ENCODE peak calls at places on chromosomes 4 and X, in six cellular contexts. T, H, D, C, V and K are unnamed samples.

GRCh38 chrX:84893897-84894296 is 109.8 kb upstream of the APOOL start:
- DNase-seq in V (no peak), H (no peak), C (no peak), D (no peak), T (no peak), K (no peak)

GRCh38 chr4:72136429-72136828 is 104.6 kb downstream of the NPFFR2 start:
- DNase-seq in H (no peak), D (no peak), T (no peak), V (no peak), C (no peak), K (no peak)

GRCh38 chrX:129359269-129359668 is 164.0 kb downstream of the SMARCA1 start:
- DNase-seq in C (no peak), H (no peak), D (peak; percentile 63), V (no peak), T (peak; percentile 1), K (no peak)

GRCh38 chr4:36244257-36245084 is at the start of gene ARAP2:
- DNase-seq in H (peak; percentile 62), D (peak; percentile 74), C (peak; percentile 67), T (peak; percentile 11), V (no peak), K (peak; percentile 84)

GRCh38 chrX:55187281-55187680 is 32.9 kb upstream of the PAGE5 start:
- DNase-seq in D (no peak), H (no peak), C (no peak), T (no peak), V (no peak), K (no peak)

GRCh38 chrX:121128946-121129345 is 81.5 kb downstream of the GLUD2 start:
- DNase-seq in D (peak; percentile 79), T (no peak), H (no peak), V (no peak), C (no peak), K (no peak)

GRCh38 chr4:186192068-186192751 is 843 bp downstream of the CYP4V2 start:
- DNase-seq in D (no peak), H (no peak), T (peak; percentile 63), C (peak; percentile 81), V (peak; percentile 57), K (no peak)

GRCh38 chrX:129980540-129981206 is 1.8 kb upstream of the BCORL1 start:
- DNase-seq in T (peak; percentile 48), V (peak; percentile 68), H (no peak), D (peak; percentile 41), C (peak; percentile 86), K (peak; percentile 83)

GRCh38 chr4:107721436-107722090 is 1.5 kb upstream of the PAPSS1 start:
- DNase-seq in H (peak; percentile 45), V (no peak), T (no peak), C (no peak), D (peak; percentile 34), K (no peak)

GRCh38 chrX:71106427-71106826 is at the start of gene CXorf65:
- DNase-seq in C (no peak), D (no peak), H (no peak), T (no peak), V (no peak), K (no peak)

GRCh38 chr4:125639182-125639621 is 324.4 kb downstream of the FAT4 start:
- DNase-seq in H (no peak), D (peak; percentile 78), C (no peak), T (peak; percentile 70), V (no peak), K (no peak)

GRCh38 chr4:24433515-24434192 is 150.7 kb downstream of the DHX15 start:
- DNase-seq in D (peak; percentile 36), T (peak; percentile 16), C (no peak), V (no peak), H (no peak), K (no peak)

GRCh38 chr4:17814140-17814539 is 3.4 kb downstream of the NCAPG start:
- DNase-seq in V (no peak), C (no peak), T (peak; percentile 40), D (no peak), H (no peak), K (no peak)

GRCh38 chr4:173171098-173171497 is 2.5 kb downstream of the GALNT7 start:
- DNase-seq in C (no peak), D (peak; percentile 63), H (no peak), V (no peak), T (peak; percentile 59), K (no peak)

GRCh38 chrX:93319604-93320003 is 353.8 kb downstream of the NAP1L3 start:
- DNase-seq in C (no peak), H (no peak), V (no peak), T (no peak), D (no peak), K (no peak)

GRCh38 chrX:10090319-10090718 is 66.5 kb upstream of the CLCN4 start:
- DNase-seq in V (no peak), H (no peak), C (no peak), T (no peak), D (no peak), K (no peak)

GRCh38 chr4:28254003-28254402 is 1393.4 kb downstream of the STIM2 start:
- DNase-seq in C (no peak), H (no peak), V (no peak), T (no peak), D (no peak), K (no peak)

GRCh38 chr4:100929753-100930152 is 411.9 kb upstream of the EMCN start:
- DNase-seq in C (no peak), T (no peak), D (peak; percentile 40), V (no peak), H (no peak), K (no peak)

GRCh38 chrX:38365939-38366338 is 13.5 kb downstream of the OTC start:
- DNase-seq in D (no peak), C (no peak), V (no peak), T (no peak), H (no peak), K (no peak)

GRCh38 chrX:39953879-39954278 is 143.9 kb downstream of the BCOR start:
- DNase-seq in T (peak; percentile 54), C (peak; percentile 87), D (peak; percentile 90), V (peak; percentile 30), H (no peak), K (peak; percentile 71)

GRCh38 chr4:149409186-149410056 is 406.2 kb downstream of the IQCM start:
- DNase-seq in H (no peak), C (no peak), D (peak; percentile 70), T (peak; percentile 82), V (no peak), K (peak; percentile 77)

GRCh38 chr4:86965019-86965976 is 30.5 kb downstream of the AFF1 start:
- DNase-seq in V (no peak), T (no peak), C (no peak), H (no peak), D (no peak), K (no peak)

GRCh38 chr4:184330008-184330400 is 112.3 kb upstream of the ENPP6 start:
- DNase-seq in T (no peak), C (peak; percentile 81), H (no peak), V (no peak), D (no peak), K (peak; percentile 89)

GRCh38 chrX:150476183-150476699 is 92.2 kb upstream of the MTM1 start:
- DNase-seq in H (no peak), T (peak; percentile 51), V (no peak), D (no peak), C (no peak), K (no peak)

GRCh38 chrX:17621566-17622270 is 115.6 kb upstream of the SCML1 start:
- DNase-seq in C (no peak), V (no peak), H (no peak), T (no peak), D (peak; percentile 43), K (no peak)

GRCh38 chrX:39167791-39168190 is 366.5 kb downstream of the MID1IP1 start:
- DNase-seq in D (no peak), C (no peak), T (no peak), H (no peak), V (no peak), K (no peak)

GRCh38 chr4:71614626-71615025 is 169.3 kb downstream of the GC start:
- DNase-seq in V (no peak), D (no peak), C (no peak), H (no peak), T (no peak), K (no peak)

GRCh38 chr4:181528570-181529184 is 714.5 kb upstream of the TENM3 start:
- DNase-seq in T (peak; percentile 26), V (no peak), H (no peak), D (peak; percentile 92), C (no peak), K (no peak)

GRCh38 chrX:13064599-13065143 is 20.3 kb upstream of the FAM9C start:
- DNase-seq in D (peak; percentile 27), H (no peak), T (peak; percentile 74), C (peak; percentile 73), V (no peak), K (no peak)

GRCh38 chr4:94758141-94758699 is 465 bp downstream of the BMPR1B start:
- DNase-seq in V (peak; percentile 70), H (no peak), C (peak; percentile 68), D (peak; percentile 67), T (peak; percentile 58), K (peak; percentile 91)

GRCh38 chr4:121693450-121693849 is 3.3 kb downstream of the ANXA5 start:
- DNase-seq in V (no peak), D (no peak), C (no peak), H (no peak), T (no peak), K (no peak)

GRCh38 chr4:155569960-155570515 is 96.6 kb upstream of the GUCY1A1 start:
- DNase-seq in H (no peak), C (no peak), T (peak; percentile 64), V (no peak), D (no peak), K (peak; percentile 80)

GRCh38 chrX:64204701-64205440 is 637 bp downstream of the AMER1 start:
- DNase-seq in V (peak; percentile 41), H (peak; percentile 3), D (no peak), T (peak; percentile 77), C (peak; percentile 71), K (no peak)

GRCh38 chr4:53932784-53933183 is 131.6 kb downstream of the CHIC2 start:
- DNase-seq in D (no peak), H (no peak), V (no peak), T (peak; percentile 91), C (no peak), K (no peak)

GRCh38 chrX:15956684-15957083 is 102.1 kb upstream of the AP1S2 start:
- DNase-seq in C (no peak), T (peak; percentile 14), H (no peak), D (peak; percentile 77), V (no peak), K (no peak)

GRCh38 chr4:169593050-169593449 is 19.3 kb downstream of the NEK1 start:
- DNase-seq in D (peak; percentile 55), T (no peak), H (no peak), C (no peak), V (no peak), K (no peak)

GRCh38 chrX:24364851-24365538 is 4.6 kb downstream of the SUPT20HL1 start:
- DNase-seq in V (no peak), D (no peak), C (no peak), H (no peak), T (no peak), K (no peak)